ENCODE peak calls at places on chromosomes 16 and 17, in eight cellular contexts. G, W, R, F, C, Y, N and U are unnamed samples.

GRCh38 chr17:42670199-42670924 is 6.4 kb downstream of the PLEKHH3 start:
- DNase-seq in R (no peak), C (no peak), N (no peak), F (no peak), G (no peak), Y (no peak), W (peak), U (no peak)

GRCh38 chr16:27374231-27374793 is 27.7 kb upstream of the IL21R start:
- DNase-seq in F (no peak), C (no peak), N (no peak), W (no peak), R (no peak), Y (peak), G (no peak), U (peak)

GRCh38 chr17:16653367-16654041 is at the start of gene ZNF624:
- DNase-seq in W (peak), N (peak), C (peak), Y (peak), F (peak), G (peak), R (peak), U (peak)

GRCh38 chr17:50693041-50693682 is 14.6 kb downstream of the ANKRD40 start:
- DNase-seq in F (no peak), C (peak), G (no peak), R (no peak), Y (no peak), N (no peak), W (no peak), U (no peak)

GRCh38 chr17:69637399-69638165 is 223.1 kb downstream of the MAP2K6 start:
- DNase-seq in Y (no peak), G (no peak), W (no peak), N (no peak), R (no peak), C (peak), F (no peak), U (no peak)

GRCh38 chr16:24071990-24072389 is 184.1 kb upstream of the CACNG3 start:
- DNase-seq in Y (no peak), F (no peak), C (no peak), W (no peak), G (no peak), N (no peak), R (no peak), U (no peak)

GRCh38 chr16:12899529-12900168 is 1.7 kb upstream of the SHISA9 start:
- DNase-seq in G (no peak), W (no peak), Y (no peak), R (peak), F (no peak), C (no peak), N (no peak), U (no peak)

GRCh38 chr17:58176200-58176599 is 9.4 kb downstream of the OR4D2 start:
- DNase-seq in Y (no peak), R (no peak), C (peak), W (no peak), G (no peak), N (no peak), F (no peak), U (no peak)

GRCh38 chr16:11280616-11281522 is at the start of gene PRM1:
- DNase-seq in N (no peak), Y (no peak), W (no peak), C (no peak), F (no peak), G (no peak), R (no peak), U (no peak)